ENCODE peak calls at places on chromosomes 11 and 22, in five cellular contexts. One of them, this sample, is unnamed.

GRCh38 chr22:49026476-49027121 is 801.1 kb downstream of the BRD1 start:
- DNase-seq in gastrocnemius medialis: no peak
- DNase-seq in activated B cell treated with CpG ODN at 0.5 μM for 24 hours: no peak
- DNase-seq in stimulated activated CD8-positive, alpha-beta memory T cell treated with anti-CD3 and anti-CD28 coated beads, Interleukin-15, amount 100 ng/mL, for 1 hour: no peak
- DNase-seq in cardiac muscle cell: no peak
- DNase-seq in this sample: no peak

GRCh38 chr22:19011075-19011474 is 75.0 kb upstream of the PRODH start:
- DNase-seq in gastrocnemius medialis: no peak
- DNase-seq in stimulated activated CD8-positive, alpha-beta memory T cell treated with anti-CD3 and anti-CD28 coated beads, Interleukin-15, amount 100 ng/mL, for 1 hour: no peak
- DNase-seq in activated B cell treated with CpG ODN at 0.5 μM for 24 hours: no peak
- DNase-seq in cardiac muscle cell: no peak
- DNase-seq in this sample: no peak

GRCh38 chr22:41504397-41504796 is 35.5 kb downstream of the ACO2 start:
- DNase-seq in activated B cell treated with CpG ODN at 0.5 μM for 24 hours: no peak
- DNase-seq in cardiac muscle cell: peak; percentile 48
- DNase-seq in stimulated activated CD8-positive, alpha-beta memory T cell treated with anti-CD3 and anti-CD28 coated beads, Interleukin-15, amount 100 ng/mL, for 1 hour: no peak
- DNase-seq in gastrocnemius medialis: peak; percentile 89
- DNase-seq in this sample: no peak

GRCh38 chr11:61418136-61418535 is 11.6 kb downstream of the CPSF7 start:
- DNase-seq in activated B cell treated with CpG ODN at 0.5 μM for 24 hours: no peak
- DNase-seq in gastrocnemius medialis: no peak
- DNase-seq in stimulated activated CD8-positive, alpha-beta memory T cell treated with anti-CD3 and anti-CD28 coated beads, Interleukin-15, amount 100 ng/mL, for 1 hour: no peak
- DNase-seq in cardiac muscle cell: no peak
- DNase-seq in this sample: no peak

GRCh38 chr11:23205156-23205871 is 345.0 kb upstream of the CCDC179 start:
- DNase-seq in stimulated activated CD8-positive, alpha-beta memory T cell treated with anti-CD3 and anti-CD28 coated beads, Interleukin-15, amount 100 ng/mL, for 1 hour: no peak
- DNase-seq in gastrocnemius medialis: no peak
- DNase-seq in activated B cell treated with CpG ODN at 0.5 μM for 24 hours: no peak
- DNase-seq in cardiac muscle cell: peak; percentile 17
- DNase-seq in this sample: no peak

GRCh38 chr11:117520201-117520600 is 192.5 kb downstream of the CEP164 start:
- DNase-seq in activated B cell treated with CpG ODN at 0.5 μM for 24 hours: no peak
- DNase-seq in gastrocnemius medialis: no peak
- DNase-seq in cardiac muscle cell: peak; percentile 21
- DNase-seq in stimulated activated CD8-positive, alpha-beta memory T cell treated with anti-CD3 and anti-CD28 coated beads, Interleukin-15, amount 100 ng/mL, for 1 hour: no peak
- DNase-seq in this sample: no peak

GRCh38 chr22:44737414-44738346 is 14.7 kb upstream of the ARHGAP8 start:
- DNase-seq in activated B cell treated with CpG ODN at 0.5 μM for 24 hours: no peak
- DNase-seq in cardiac muscle cell: no peak
- DNase-seq in gastrocnemius medialis: no peak
- DNase-seq in stimulated activated CD8-positive, alpha-beta memory T cell treated with anti-CD3 and anti-CD28 coated beads, Interleukin-15, amount 100 ng/mL, for 1 hour: no peak
- DNase-seq in this sample: peak; percentile 55

GRCh38 chr11:124752471-124753100 is 531 bp upstream of the VSIG2 start:
- DNase-seq in gastrocnemius medialis: no peak
- DNase-seq in activated B cell treated with CpG ODN at 0.5 μM for 24 hours: no peak
- DNase-seq in cardiac muscle cell: no peak
- DNase-seq in stimulated activated CD8-positive, alpha-beta memory T cell treated with anti-CD3 and anti-CD28 coated beads, Interleukin-15, amount 100 ng/mL, for 1 hour: no peak
- DNase-seq in this sample: no peak

GRCh38 chr11:93740031-93740801 is 1.1 kb downstream of the TAF1D start:
- DNase-seq in stimulated activated CD8-positive, alpha-beta memory T cell treated with anti-CD3 and anti-CD28 coated beads, Interleukin-15, amount 100 ng/mL, for 1 hour: no peak
- DNase-seq in gastrocnemius medialis: no peak
- DNase-seq in cardiac muscle cell: peak; percentile 46
- DNase-seq in activated B cell treated with CpG ODN at 0.5 μM for 24 hours: no peak
- DNase-seq in this sample: no peak

GRCh38 chr22:30561402-30562154 is 12.9 kb downstream of the GAL3ST1 start:
- DNase-seq in activated B cell treated with CpG ODN at 0.5 μM for 24 hours: no peak
- DNase-seq in cardiac muscle cell: no peak
- DNase-seq in gastrocnemius medialis: no peak
- DNase-seq in stimulated activated CD8-positive, alpha-beta memory T cell treated with anti-CD3 and anti-CD28 coated beads, Interleukin-15, amount 100 ng/mL, for 1 hour: no peak
- DNase-seq in this sample: no peak

GRCh38 chr22:29689201-29689871 is 30.5 kb upstream of the CABP7 start:
- DNase-seq in cardiac muscle cell: no peak
- DNase-seq in gastrocnemius medialis: no peak
- DNase-seq in stimulated activated CD8-positive, alpha-beta memory T cell treated with anti-CD3 and anti-CD28 coated beads, Interleukin-15, amount 100 ng/mL, for 1 hour: no peak
- DNase-seq in activated B cell treated with CpG ODN at 0.5 μM for 24 hours: no peak
- DNase-seq in this sample: no peak

GRCh38 chr11:106842134-106842533 is 176.1 kb downstream of the GUCY1A2 start:
- DNase-seq in stimulated activated CD8-positive, alpha-beta memory T cell treated with anti-CD3 and anti-CD28 coated beads, Interleukin-15, amount 100 ng/mL, for 1 hour: no peak
- DNase-seq in gastrocnemius medialis: no peak
- DNase-seq in activated B cell treated with CpG ODN at 0.5 μM for 24 hours: no peak
- DNase-seq in cardiac muscle cell: no peak
- DNase-seq in this sample: no peak

GRCh38 chr11:27427183-27427980 is 45.2 kb downstream of the LGR4 start:
- DNase-seq in stimulated activated CD8-positive, alpha-beta memory T cell treated with anti-CD3 and anti-CD28 coated beads, Interleukin-15, amount 100 ng/mL, for 1 hour: no peak
- DNase-seq in gastrocnemius medialis: no peak
- DNase-seq in activated B cell treated with CpG ODN at 0.5 μM for 24 hours: no peak
- DNase-seq in cardiac muscle cell: peak; percentile 58
- DNase-seq in this sample: no peak

GRCh38 chr22:48268771-48269552 is 1506.5 kb downstream of the TBC1D22A start:
- DNase-seq in stimulated activated CD8-positive, alpha-beta memory T cell treated with anti-CD3 and anti-CD28 coated beads, Interleukin-15, amount 100 ng/mL, for 1 hour: no peak
- DNase-seq in gastrocnemius medialis: no peak
- DNase-seq in cardiac muscle cell: no peak
- DNase-seq in activated B cell treated with CpG ODN at 0.5 μM for 24 hours: no peak
- DNase-seq in this sample: peak; percentile 88

GRCh38 chr11:86559311-86559945 is 113.0 kb downstream of the ME3 start:
- DNase-seq in cardiac muscle cell: peak; percentile 95
- DNase-seq in activated B cell treated with CpG ODN at 0.5 μM for 24 hours: no peak
- DNase-seq in gastrocnemius medialis: no peak
- DNase-seq in stimulated activated CD8-positive, alpha-beta memory T cell treated with anti-CD3 and anti-CD28 coated beads, Interleukin-15, amount 100 ng/mL, for 1 hour: no peak
- DNase-seq in this sample: no peak

GRCh38 chr22:20246368-20247009 is 21.6 kb downstream of the RTN4R start:
- DNase-seq in stimulated activated CD8-positive, alpha-beta memory T cell treated with anti-CD3 and anti-CD28 coated beads, Interleukin-15, amount 100 ng/mL, for 1 hour: no peak
- DNase-seq in gastrocnemius medialis: no peak
- DNase-seq in activated B cell treated with CpG ODN at 0.5 μM for 24 hours: no peak
- DNase-seq in cardiac muscle cell: no peak
- DNase-seq in this sample: no peak

GRCh38 chr11:44609028-44609782 is 43.7 kb downstream of the CD82 start:
- DNase-seq in gastrocnemius medialis: no peak
- DNase-seq in activated B cell treated with CpG ODN at 0.5 μM for 24 hours: peak; percentile 83
- DNase-seq in stimulated activated CD8-positive, alpha-beta memory T cell treated with anti-CD3 and anti-CD28 coated beads, Interleukin-15, amount 100 ng/mL, for 1 hour: no peak
- DNase-seq in cardiac muscle cell: no peak
- DNase-seq in this sample: no peak

GRCh38 chr11:36374726-36375125 is 78.6 kb downstream of the PRR5L start:
- DNase-seq in activated B cell treated with CpG ODN at 0.5 μM for 24 hours: no peak
- DNase-seq in stimulated activated CD8-positive, alpha-beta memory T cell treated with anti-CD3 and anti-CD28 coated beads, Interleukin-15, amount 100 ng/mL, for 1 hour: no peak
- DNase-seq in cardiac muscle cell: no peak
- DNase-seq in gastrocnemius medialis: no peak
- DNase-seq in this sample: no peak

GRCh38 chr11:74487875-74488274 is 5.6 kb downstream of the LIPT2 start:
- DNase-seq in gastrocnemius medialis: no peak
- DNase-seq in stimulated activated CD8-positive, alpha-beta memory T cell treated with anti-CD3 and anti-CD28 coated beads, Interleukin-15, amount 100 ng/mL, for 1 hour: no peak
- DNase-seq in activated B cell treated with CpG ODN at 0.5 μM for 24 hours: no peak
- DNase-seq in cardiac muscle cell: no peak
- DNase-seq in this sample: no peak

GRCh38 chr11:134562941-134563471 is 151.0 kb upstream of the B3GAT1 start:
- DNase-seq in activated B cell treated with CpG ODN at 0.5 μM for 24 hours: no peak
- DNase-seq in stimulated activated CD8-positive, alpha-beta memory T cell treated with anti-CD3 and anti-CD28 coated beads, Interleukin-15, amount 100 ng/mL, for 1 hour: no peak
- DNase-seq in gastrocnemius medialis: no peak
- DNase-seq in cardiac muscle cell: no peak
- DNase-seq in this sample: no peak

GRCh38 chr22:22450343-22450839 is 58.2 kb downstream of the ZNF280B start:
- DNase-seq in activated B cell treated with CpG ODN at 0.5 μM for 24 hours: peak; percentile 46
- DNase-seq in stimulated activated CD8-positive, alpha-beta memory T cell treated with anti-CD3 and anti-CD28 coated beads, Interleukin-15, amount 100 ng/mL, for 1 hour: no peak
- DNase-seq in gastrocnemius medialis: peak; percentile 20
- DNase-seq in cardiac muscle cell: no peak
- DNase-seq in this sample: no peak

GRCh38 chr11:33732176-33732575 is 4.0 kb downstream of the CD59 start:
- DNase-seq in gastrocnemius medialis: no peak
- DNase-seq in activated B cell treated with CpG ODN at 0.5 μM for 24 hours: no peak
- DNase-seq in stimulated activated CD8-positive, alpha-beta memory T cell treated with anti-CD3 and anti-CD28 coated beads, Interleukin-15, amount 100 ng/mL, for 1 hour: no peak
- DNase-seq in cardiac muscle cell: no peak
- DNase-seq in this sample: no peak

GRCh38 chr11:12723410-12724297 is 49.4 kb downstream of the TEAD1 start:
- DNase-seq in cardiac muscle cell: peak; percentile 36
- DNase-seq in stimulated activated CD8-positive, alpha-beta memory T cell treated with anti-CD3 and anti-CD28 coated beads, Interleukin-15, amount 100 ng/mL, for 1 hour: no peak
- DNase-seq in gastrocnemius medialis: no peak
- DNase-seq in activated B cell treated with CpG ODN at 0.5 μM for 24 hours: no peak
- DNase-seq in this sample: no peak

GRCh38 chr22:44407404-44408226 is 90.4 kb downstream of the RTL6 start:
- DNase-seq in cardiac muscle cell: no peak
- DNase-seq in activated B cell treated with CpG ODN at 0.5 μM for 24 hours: no peak
- DNase-seq in stimulated activated CD8-positive, alpha-beta memory T cell treated with anti-CD3 and anti-CD28 coated beads, Interleukin-15, amount 100 ng/mL, for 1 hour: no peak
- DNase-seq in gastrocnemius medialis: no peak
- DNase-seq in this sample: peak; percentile 61

GRCh38 chr11:124170801-124171586 is 12.2 kb upstream of the OR10D3 start:
- DNase-seq in stimulated activated CD8-positive, alpha-beta memory T cell treated with anti-CD3 and anti-CD28 coated beads, Interleukin-15, amount 100 ng/mL, for 1 hour: no peak
- DNase-seq in gastrocnemius medialis: no peak
- DNase-seq in activated B cell treated with CpG ODN at 0.5 μM for 24 hours: no peak
- DNase-seq in cardiac muscle cell: no peak
- DNase-seq in this sample: peak; percentile 41

GRCh38 chr11:131495417-131495816 is 125.0 kb downstream of the NTM start:
- DNase-seq in cardiac muscle cell: peak; percentile 26
- DNase-seq in activated B cell treated with CpG ODN at 0.5 μM for 24 hours: no peak
- DNase-seq in stimulated activated CD8-positive, alpha-beta memory T cell treated with anti-CD3 and anti-CD28 coated beads, Interleukin-15, amount 100 ng/mL, for 1 hour: no peak
- DNase-seq in gastrocnemius medialis: peak; percentile 29
- DNase-seq in this sample: no peak

GRCh38 chr22:37659066-37659896 is 758 bp downstream of the PDXP start:
- DNase-seq in cardiac muscle cell: no peak
- DNase-seq in activated B cell treated with CpG ODN at 0.5 μM for 24 hours: no peak
- DNase-seq in gastrocnemius medialis: no peak
- DNase-seq in stimulated activated CD8-positive, alpha-beta memory T cell treated with anti-CD3 and anti-CD28 coated beads, Interleukin-15, amount 100 ng/mL, for 1 hour: no peak
- DNase-seq in this sample: no peak

GRCh38 chr22:49963647-49964026 is 3.1 kb downstream of the PIM3 start:
- DNase-seq in cardiac muscle cell: no peak
- DNase-seq in activated B cell treated with CpG ODN at 0.5 μM for 24 hours: no peak
- DNase-seq in stimulated activated CD8-positive, alpha-beta memory T cell treated with anti-CD3 and anti-CD28 coated beads, Interleukin-15, amount 100 ng/mL, for 1 hour: no peak
- DNase-seq in gastrocnemius medialis: peak; percentile 25
- DNase-seq in this sample: peak; percentile 34

GRCh38 chr11:33125025-33125424 is 36.3 kb downstream of the CSTF3 start:
- DNase-seq in activated B cell treated with CpG ODN at 0.5 μM for 24 hours: no peak
- DNase-seq in gastrocnemius medialis: no peak
- DNase-seq in cardiac muscle cell: no peak
- DNase-seq in stimulated activated CD8-positive, alpha-beta memory T cell treated with anti-CD3 and anti-CD28 coated beads, Interleukin-15, amount 100 ng/mL, for 1 hour: no peak
- DNase-seq in this sample: no peak

GRCh38 chr11:112795142-112795815 is 165.9 kb upstream of the NCAM1 start:
- DNase-seq in activated B cell treated with CpG ODN at 0.5 μM for 24 hours: no peak
- DNase-seq in stimulated activated CD8-positive, alpha-beta memory T cell treated with anti-CD3 and anti-CD28 coated beads, Interleukin-15, amount 100 ng/mL, for 1 hour: no peak
- DNase-seq in cardiac muscle cell: peak; percentile 77
- DNase-seq in gastrocnemius medialis: peak; percentile 64
- DNase-seq in this sample: no peak